ENCODE peak calls at places on chromosomes 3 and 15, in four cellular contexts. One of them, this sample, is unnamed.
A peak's percentile ranks its signal among the peaks of the same experiment; 100 is the strongest.

GRCh38 chr3:177329854-177330253 is 132.6 kb upstream of the TBL1XR1 start:
- DNase-seq in left ventricle myocardium inferior: no peak
- DNase-seq in GM23338: no peak
- DNase-seq in breast epithelium: no peak
- DNase-seq in this sample: no peak

GRCh38 chr3:172388412-172389078 is 59.7 kb downstream of the GHSR start:
- DNase-seq in left ventricle myocardium inferior: no peak
- DNase-seq in GM23338: no peak
- DNase-seq in breast epithelium: no peak
- DNase-seq in this sample: no peak

GRCh38 chr15:80095511-80095910 is 36.0 kb downstream of the ZFAND6 start:
- DNase-seq in left ventricle myocardium inferior: no peak
- DNase-seq in GM23338: no peak
- DNase-seq in breast epithelium: no peak
- DNase-seq in this sample: no peak

GRCh38 chr3:171801738-171802600 is 8.3 kb downstream of the PLD1 start:
- DNase-seq in left ventricle myocardium inferior: no peak
- DNase-seq in GM23338: no peak
- DNase-seq in breast epithelium: no peak
- DNase-seq in this sample: peak; percentile 69

GRCh38 chr15:66698318-66698961 is 3.6 kb upstream of the SMAD6 start:
- DNase-seq in left ventricle myocardium inferior: peak; percentile 66
- DNase-seq in GM23338: peak; percentile 84
- DNase-seq in breast epithelium: peak; percentile 72
- DNase-seq in this sample: no peak

GRCh38 chr3:122383915-122384697 is at the start of gene FAM162A:
- DNase-seq in left ventricle myocardium inferior: peak; percentile 95
- DNase-seq in GM23338: peak; percentile 96
- DNase-seq in breast epithelium: peak; percentile 90
- DNase-seq in this sample: peak; percentile 67

GRCh38 chr3:178966299-178967183 is 105.1 kb downstream of the ZMAT3 start:
- DNase-seq in left ventricle myocardium inferior: peak; percentile 12
- DNase-seq in GM23338: peak; percentile 37
- DNase-seq in breast epithelium: no peak
- DNase-seq in this sample: no peak

GRCh38 chr3:169668957-169669681 is 5.6 kb upstream of the MECOM start:
- DNase-seq in left ventricle myocardium inferior: peak; percentile 76
- DNase-seq in GM23338: peak; percentile 93
- DNase-seq in breast epithelium: no peak
- DNase-seq in this sample: no peak

GRCh38 chr15:42707068-42707467 is 29.9 kb downstream of the CDAN1 start:
- DNase-seq in left ventricle myocardium inferior: no peak
- DNase-seq in GM23338: no peak
- DNase-seq in breast epithelium: no peak
- DNase-seq in this sample: no peak

GRCh38 chr3:48695113-48695753 is 9.5 kb upstream of the NCKIPSD start:
- DNase-seq in left ventricle myocardium inferior: peak; percentile 71
- DNase-seq in GM23338: peak; percentile 94
- DNase-seq in breast epithelium: no peak
- DNase-seq in this sample: no peak

GRCh38 chr3:16101295-16102186 is 72.9 kb upstream of the GALNT15 start:
- DNase-seq in left ventricle myocardium inferior: no peak
- DNase-seq in GM23338: no peak
- DNase-seq in breast epithelium: no peak
- DNase-seq in this sample: peak; percentile 40

GRCh38 chr15:75134748-75135147 is 66.9 kb upstream of the C15orf39 start:
- DNase-seq in left ventricle myocardium inferior: no peak
- DNase-seq in GM23338: no peak
- DNase-seq in breast epithelium: no peak
- DNase-seq in this sample: no peak

GRCh38 chr3:4957978-4958377 is 21.3 kb upstream of the BHLHE40 start:
- DNase-seq in left ventricle myocardium inferior: no peak
- DNase-seq in GM23338: no peak
- DNase-seq in breast epithelium: no peak
- DNase-seq in this sample: no peak

GRCh38 chr3:147157629-147158028 is 248.7 kb downstream of the ZIC4 start:
- DNase-seq in left ventricle myocardium inferior: no peak
- DNase-seq in GM23338: no peak
- DNase-seq in breast epithelium: no peak
- DNase-seq in this sample: no peak

GRCh38 chr15:31437686-31438085 is 111.1 kb downstream of the KLF13 start:
- DNase-seq in left ventricle myocardium inferior: no peak
- DNase-seq in GM23338: no peak
- DNase-seq in breast epithelium: no peak
- DNase-seq in this sample: no peak

GRCh38 chr3:155232605-155233004 is 60.9 kb downstream of the STRIT1 start:
- DNase-seq in left ventricle myocardium inferior: peak; percentile 59
- DNase-seq in GM23338: peak; percentile 3
- DNase-seq in breast epithelium: no peak
- DNase-seq in this sample: peak; percentile 59

GRCh38 chr3:99865321-99865720 is 47.7 kb downstream of the CMSS1 start:
- DNase-seq in left ventricle myocardium inferior: no peak
- DNase-seq in GM23338: no peak
- DNase-seq in breast epithelium: no peak
- DNase-seq in this sample: no peak

GRCh38 chr3:79878697-79879096 is 110.9 kb upstream of the ROBO1 start:
- DNase-seq in left ventricle myocardium inferior: no peak
- DNase-seq in GM23338: no peak
- DNase-seq in breast epithelium: no peak
- DNase-seq in this sample: no peak

GRCh38 chr3:89216021-89216739 is 108.8 kb downstream of the EPHA3 start:
- DNase-seq in left ventricle myocardium inferior: no peak
- DNase-seq in GM23338: no peak
- DNase-seq in breast epithelium: no peak
- DNase-seq in this sample: no peak

GRCh38 chr3:147002721-147003120 is 397.6 kb upstream of the PLSCR5 start:
- DNase-seq in left ventricle myocardium inferior: no peak
- DNase-seq in GM23338: no peak
- DNase-seq in breast epithelium: no peak
- DNase-seq in this sample: no peak

GRCh38 chr15:75203908-75204263 is 2.2 kb downstream of the C15orf39 start:
- DNase-seq in left ventricle myocardium inferior: no peak
- DNase-seq in GM23338: no peak
- DNase-seq in breast epithelium: no peak
- DNase-seq in this sample: no peak

GRCh38 chr3:172355836-172356235 is 92.4 kb downstream of the GHSR start:
- DNase-seq in left ventricle myocardium inferior: no peak
- DNase-seq in GM23338: no peak
- DNase-seq in breast epithelium: no peak
- DNase-seq in this sample: peak; percentile 90

GRCh38 chr3:192920406-192920805 is 2.8 kb upstream of the MB21D2 start:
- DNase-seq in left ventricle myocardium inferior: no peak
- DNase-seq in GM23338: no peak
- DNase-seq in breast epithelium: no peak
- DNase-seq in this sample: no peak

GRCh38 chr15:45114076-45114750 is at the start of the genes DUOX2 and DUOXA2:
- DNase-seq in left ventricle myocardium inferior: no peak
- DNase-seq in GM23338: peak; percentile 31
- DNase-seq in breast epithelium: no peak
- DNase-seq in this sample: no peak

GRCh38 chr15:83445653-83446052 is 1.5 kb upstream of the SH3GL3 start:
- DNase-seq in left ventricle myocardium inferior: no peak
- DNase-seq in GM23338: no peak
- DNase-seq in breast epithelium: no peak
- DNase-seq in this sample: no peak

GRCh38 chr15:83444936-83445335 is 2.2 kb upstream of the SH3GL3 start:
- DNase-seq in left ventricle myocardium inferior: no peak
- DNase-seq in GM23338: no peak
- DNase-seq in breast epithelium: no peak
- DNase-seq in this sample: no peak

GRCh38 chr15:83446417-83446816 is 724 bp upstream of the SH3GL3 start:
- DNase-seq in left ventricle myocardium inferior: no peak
- DNase-seq in GM23338: no peak
- DNase-seq in breast epithelium: no peak
- DNase-seq in this sample: no peak

GRCh38 chr15:83449250-83449671 is 2.1 kb downstream of the SH3GL3 start:
- DNase-seq in left ventricle myocardium inferior: no peak
- DNase-seq in GM23338: no peak
- DNase-seq in breast epithelium: no peak
- DNase-seq in this sample: no peak

GRCh38 chr15:83446904-83447708 is at the start of gene SH3GL3:
- DNase-seq in left ventricle myocardium inferior: peak; percentile 76
- DNase-seq in GM23338: peak; percentile 93
- DNase-seq in breast epithelium: peak; percentile 74
- DNase-seq in this sample: no peak
- TF ChIP-seq CTCF in left ventricle myocardium inferior: peak; percentile 32
- TF ChIP-seq CTCF in GM23338: peak; percentile 61
- TF ChIP-seq CTCF in breast epithelium: no peak
- TF ChIP-seq CTCF in this sample: peak; percentile 66

GRCh38 chr3:71497367-71497925 is 86.1 kb downstream of the FOXP1 start:
- DNase-seq in left ventricle myocardium inferior: no peak
- DNase-seq in GM23338: peak; percentile 58
- DNase-seq in breast epithelium: no peak
- DNase-seq in this sample: no peak
- H3K4me3 ChIP-seq in left ventricle myocardium inferior: no peak overlapping the region
- H3K4me3 ChIP-seq in GM23338: peak overlapping the region; percentile 8
- H3K4me3 ChIP-seq in breast epithelium: no peak overlapping the region
- H3K4me3 ChIP-seq in this sample: no peak overlapping the region

GRCh38 chr15:53670701-53671100 is 88.8 kb downstream of the WDR72 start:
- DNase-seq in left ventricle myocardium inferior: no peak
- DNase-seq in GM23338: no peak
- DNase-seq in breast epithelium: no peak
- DNase-seq in this sample: no peak

GRCh38 chr15:53671545-53671944 is 87.9 kb downstream of the WDR72 start:
- DNase-seq in left ventricle myocardium inferior: no peak
- DNase-seq in GM23338: no peak
- DNase-seq in breast epithelium: no peak
- DNase-seq in this sample: no peak

GRCh38 chr15:53665930-53666329 is 93.5 kb downstream of the WDR72 start:
- DNase-seq in left ventricle myocardium inferior: no peak
- DNase-seq in GM23338: no peak
- DNase-seq in breast epithelium: no peak
- DNase-seq in this sample: no peak
- TF ChIP-seq CTCF in left ventricle myocardium inferior: no peak
- TF ChIP-seq CTCF in GM23338: no peak
- TF ChIP-seq CTCF in breast epithelium: no peak
- TF ChIP-seq CTCF in this sample: peak; percentile 38

GRCh38 chr3:152199069-152199838 is 69.5 kb upstream of the MBNL1 start:
- DNase-seq in left ventricle myocardium inferior: no peak
- DNase-seq in GM23338: no peak
- DNase-seq in breast epithelium: no peak
- DNase-seq in this sample: no peak

GRCh38 chr3:152198655-152199054 is 70.1 kb upstream of the MBNL1 start:
- DNase-seq in left ventricle myocardium inferior: no peak
- DNase-seq in GM23338: no peak
- DNase-seq in breast epithelium: no peak
- DNase-seq in this sample: no peak

GRCh38 chr3:152196782-152197181 is 71.9 kb upstream of the MBNL1 start:
- DNase-seq in left ventricle myocardium inferior: no peak
- DNase-seq in GM23338: no peak
- DNase-seq in breast epithelium: no peak
- DNase-seq in this sample: no peak

GRCh38 chr3:152197937-152198336 is 70.8 kb upstream of the MBNL1 start:
- DNase-seq in left ventricle myocardium inferior: no peak
- DNase-seq in GM23338: no peak
- DNase-seq in breast epithelium: no peak
- DNase-seq in this sample: no peak

DNA sequence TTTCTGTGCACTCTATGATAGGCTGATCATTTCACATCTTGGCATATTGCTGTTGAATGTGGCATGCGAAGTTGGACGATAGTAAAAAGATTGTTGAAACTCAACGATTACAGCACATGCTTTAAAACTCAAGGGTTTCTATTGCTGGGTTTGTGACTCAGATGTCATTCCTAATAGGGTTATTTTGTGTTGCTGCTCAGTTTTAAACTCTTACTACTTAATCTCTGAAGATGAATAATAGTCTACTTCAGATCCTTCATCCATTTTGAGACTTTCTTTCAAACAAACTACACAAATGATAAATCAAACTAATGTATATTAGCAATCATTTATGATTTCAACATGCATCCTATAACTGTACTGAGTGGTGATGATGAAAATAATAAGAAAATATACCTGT is 71.3 kb upstream of the MBNL1 start:
- DNase-seq in left ventricle myocardium inferior: no peak
- DNase-seq in GM23338: no peak
- DNase-seq in breast epithelium: no peak
- DNase-seq in this sample: no peak
- H3K4me3 ChIP-seq in left ventricle myocardium inferior: peak overlapping the region; percentile 20
- H3K4me3 ChIP-seq in GM23338: no peak overlapping the region
- H3K4me3 ChIP-seq in breast epithelium: no peak overlapping the region
- H3K4me3 ChIP-seq in this sample: no peak overlapping the region

GRCh38 chr3:151382671-151383070 is 1.9 kb downstream of the P2RY12 start:
- DNase-seq in left ventricle myocardium inferior: no peak
- DNase-seq in GM23338: no peak
- DNase-seq in breast epithelium: no peak
- DNase-seq in this sample: no peak

GRCh38 chr3:151383111-151383510 is 1.4 kb downstream of the P2RY12 start:
- DNase-seq in left ventricle myocardium inferior: no peak
- DNase-seq in GM23338: no peak
- DNase-seq in breast epithelium: no peak
- DNase-seq in this sample: no peak

GRCh38 chr3:151383956-151384355 is 597 bp downstream of the P2RY12 start:
- DNase-seq in left ventricle myocardium inferior: no peak
- DNase-seq in GM23338: no peak
- DNase-seq in breast epithelium: no peak
- DNase-seq in this sample: no peak

GRCh38 chr3:151377768-151378385 is 6.7 kb downstream of the P2RY12 start:
- DNase-seq in left ventricle myocardium inferior: no peak
- DNase-seq in GM23338: no peak
- DNase-seq in breast epithelium: no peak
- DNase-seq in this sample: no peak

DNA sequence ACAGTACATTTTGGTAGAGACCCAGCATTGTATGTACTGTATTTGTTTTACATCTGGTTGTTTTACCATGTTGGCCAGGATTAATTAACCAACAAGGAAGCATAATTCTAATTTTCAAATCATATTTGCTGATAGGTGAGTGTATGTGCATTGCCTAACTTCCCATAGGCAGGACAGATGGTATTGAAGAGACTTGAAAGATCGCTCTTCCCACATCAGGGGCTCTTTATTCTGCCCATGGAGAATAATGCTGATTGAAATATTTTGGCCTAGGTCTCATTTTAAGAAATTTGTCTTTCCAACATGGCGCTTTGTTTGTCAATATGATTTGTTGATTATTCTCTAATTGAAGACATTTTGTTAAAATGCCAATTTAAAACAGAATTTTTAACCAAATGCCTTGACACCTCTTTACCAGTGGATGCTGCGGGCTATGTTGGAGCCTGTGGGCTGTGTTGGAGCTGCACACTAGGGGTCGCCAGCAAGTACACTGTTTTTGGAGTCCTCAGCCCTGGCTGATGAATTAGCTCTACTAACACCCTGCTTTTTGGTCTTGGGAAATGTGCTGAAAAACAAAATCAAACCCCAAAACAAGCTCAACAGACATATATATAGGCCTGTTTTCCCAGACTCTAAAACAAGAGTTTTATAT is 5.3 kb downstream of the P2RY12 start:
- DNase-seq in left ventricle myocardium inferior: no peak
- DNase-seq in GM23338: peak; percentile 69
- DNase-seq in breast epithelium: no peak
- DNase-seq in this sample: no peak
- TF ChIP-seq CTCF in left ventricle myocardium inferior: peak; percentile 52
- TF ChIP-seq CTCF in GM23338: peak; percentile 83
- TF ChIP-seq CTCF in breast epithelium: no peak
- TF ChIP-seq CTCF in this sample: peak; percentile 82

GRCh38 chr3:184561329-184562145 is at the start of gene EPHB3:
- DNase-seq in left ventricle myocardium inferior: peak; percentile 98
- DNase-seq in GM23338: peak; percentile 100
- DNase-seq in breast epithelium: peak; percentile 99
- DNase-seq in this sample: peak; percentile 93
- H3K4me3 ChIP-seq in left ventricle myocardium inferior: peak within 1 kb of the TSS; percentile 81
- H3K4me3 ChIP-seq in GM23338: peak within 1 kb of the TSS; percentile 59
- H3K4me3 ChIP-seq in breast epithelium: peak within 1 kb of the TSS; percentile 54
- H3K4me3 ChIP-seq in this sample: peak within 1 kb of the TSS; percentile 49

This sample was measured in retinal pigment epithelial cell.